ENCODE peak calls at places on chromosomes 12 and 14, in four cellular contexts. C is NCI-H1105; W is stimulated activated CD8-positive, alpha-beta memory T cell treated with anti-CD3 and anti-CD28 coated beads, Interleukin-7, amount 100 ng/mL, for 1 hour; S is fibroblast of the aortic adventitia. D is an unnamed sample.

GRCh38 chr14:76867536-76868452 is 41.6 kb downstream of the LRRC74A start:
- DNase-seq in C (no peak), W (no peak), S (no peak), D (peak)

GRCh38 chr12:119229837-119230236 is 51.1 kb downstream of the HSPB8 start:
- DNase-seq in W (no peak), C (no peak), S (peak), D (no peak)

GRCh38 chr14:53537421-53538315 is 384.5 kb upstream of the DDHD1 start:
- DNase-seq in W (no peak), C (no peak), S (peak), D (no peak)

GRCh38 chr12:20194171-20194570 is 174.2 kb upstream of the PDE3A start:
- DNase-seq in S (peak), C (no peak), W (no peak), D (no peak)

GRCh38 chr12:20214286-20214685 is 154.1 kb upstream of the PDE3A start:
- DNase-seq in C (no peak), W (no peak), S (peak), D (no peak)

GRCh38 chr12:78421011-78421410 is 443.6 kb upstream of the SYT1 start:
- DNase-seq in S (peak), W (no peak), C (no peak), D (no peak)

GRCh38 chr14:50943943-50944646 is at the start of gene PYGL:
- DNase-seq in W (no peak), C (no peak), S (peak), D (peak)

GRCh38 chr12:103841690-103842584 is 903 bp upstream of the NT5DC3 start:
- DNase-seq in S (peak), W (peak), C (peak), D (no peak)

GRCh38 chr14:100774164-100774537 is 47.5 kb downstream of the DLK1 start:
- DNase-seq in S (no peak), W (no peak), C (no peak), D (no peak)

GRCh38 chr12:57224973-57225679 is 4.4 kb upstream of the SHMT2 start:
- DNase-seq in W (peak), S (no peak), C (peak), D (peak)

GRCh38 chr12:124311292-124312109 is 16.6 kb downstream of the RFLNA start:
- DNase-seq in W (no peak), C (no peak), S (no peak), D (no peak)

GRCh38 chr12:57521475-57522018 is 1.1 kb upstream of the MBD6 start:
- DNase-seq in W (no peak), S (no peak), C (no peak), D (no peak)

GRCh38 chr12:1947081-1947480 is 28.6 kb upstream of the CACNA2D4 start:
- DNase-seq in S (peak), C (no peak), W (no peak), D (no peak)

GRCh38 chr14:90510208-90510607 is 113.4 kb downstream of the CALM1 start:
- DNase-seq in S (no peak), C (peak), W (no peak), D (no peak)

GRCh38 chr12:13177896-13178295 is 18.6 kb upstream of the EMP1 start:
- DNase-seq in W (no peak), C (no peak), S (no peak), D (no peak)

GRCh38 chr14:55540847-55541773 is 38.9 kb upstream of the KTN1 start:
- DNase-seq in C (no peak), W (no peak), S (peak), D (no peak)

GRCh38 chr12:126182619-126183236 is 1117.5 kb downstream of the AACS start:
- DNase-seq in W (no peak), C (no peak), S (peak), D (no peak)

GRCh38 chr12:122423258-122424165 is 1.0 kb upstream of the CLIP1 start:
- DNase-seq in W (no peak), C (peak), S (peak), D (no peak)

GRCh38 chr14:35438910-35439713 is 34.6 kb upstream of the NFKBIA start:
- DNase-seq in W (no peak), S (peak), C (no peak), D (no peak)

GRCh38 chr12:101935769-101936741 is 58.7 kb downstream of the DRAM1 start:
- DNase-seq in W (no peak), S (peak), C (no peak), D (peak)

GRCh38 chr14:90039253-90040010 is 22.4 kb upstream of the KCNK13 start:
- DNase-seq in W (no peak), C (no peak), S (no peak), D (no peak)

GRCh38 chr12:107818984-107819383 is 44.5 kb downstream of the ASCL4 start:
- DNase-seq in W (no peak), S (peak), C (no peak), D (no peak)

D was measured in GM06990.